ENCODE peak calls at places on chromosomes 12 and 14, in four cellular contexts. X, D, G and Z are unnamed samples.

GRCh38 chr12:100868487-100868886 is 73.9 kb downstream of the ANO4 start:
- DNase-seq in D (no peak), G (no peak), X (no peak), Z (no peak)

GRCh38 chr12:3869860-3870259 is 3.3 kb downstream of the PARP11 start:
- DNase-seq in G (no peak), X (no peak), D (no peak), Z (no peak)

GRCh38 chr12:110281549-110282342 is 699 bp downstream of the ATP2A2 start:
- DNase-seq in G (no peak), D (peak; percentile 75), X (no peak), Z (peak; percentile 35)

GRCh38 chr12:88448337-88448944 is 131.8 kb downstream of the KITLG start:
- DNase-seq in G (no peak), X (no peak), D (no peak), Z (no peak)

GRCh38 chr12:54987611-54988231 is 3.2 kb upstream of the TESPA1 start:
- DNase-seq in G (no peak), X (no peak), D (peak; percentile 61), Z (no peak)

GRCh38 chr14:90107789-90108188 is 46.0 kb downstream of the KCNK13 start:
- DNase-seq in X (no peak), G (no peak), D (no peak), Z (no peak)

GRCh38 chr12:65922077-65922476 is 97.8 kb downstream of the HMGA2 start:
- DNase-seq in G (no peak), X (no peak), D (no peak), Z (no peak)

GRCh38 chr12:124401563-124402180 is 106.8 kb downstream of the RFLNA start:
- DNase-seq in G (no peak), D (no peak), X (no peak), Z (no peak)

GRCh38 chr12:68264864-68265256 is 11.5 kb upstream of the IL22 start:
- DNase-seq in G (no peak), D (no peak), X (no peak), Z (no peak)

GRCh38 chr12:57864811-57865751 is 18.6 kb upstream of the CTDSP2 start:
- DNase-seq in G (no peak), D (peak; percentile 80), X (no peak), Z (peak; percentile 74)

GRCh38 chr14:55026793-55027560 is at the start of the genes SOCS4 and WDHD1:
- DNase-seq in G (peak; percentile 89), X (peak; percentile 82), D (peak; percentile 92), Z (peak; percentile 94)

GRCh38 chr14:103928011-103928890 is at the start of gene TDRD9:
- DNase-seq in X (no peak), G (no peak), D (no peak), Z (no peak)

GRCh38 chr12:113805201-113805600 is 160.9 kb downstream of the RBM19 start:
- DNase-seq in D (no peak), G (no peak), X (no peak), Z (no peak)

GRCh38 chr14:102835959-102836358 is 58.7 kb downstream of the TRAF3 start:
- DNase-seq in D (no peak), G (no peak), X (no peak), Z (no peak)

GRCh38 chr12:49296034-49296835 is 1.3 kb downstream of the PRPH start:
- DNase-seq in D (peak; percentile 87), X (no peak), G (peak; percentile 27), Z (peak; percentile 84)

GRCh38 chr12:58588771-58589170 is 331.5 kb downstream of the LRIG3 start:
- DNase-seq in D (no peak), G (no peak), X (no peak), Z (no peak)

GRCh38 chr12:111699-112591 is 45.4 kb downstream of the IQSEC3 start:
- DNase-seq in D (peak; percentile 38), G (no peak), X (peak; percentile 7), Z (no peak)

GRCh38 chr14:74572829-74573360 is 39.1 kb downstream of the LTBP2 start:
- DNase-seq in X (no peak), D (no peak), G (no peak), Z (no peak)

GRCh38 chr12:98403385-98403784 is 112.0 kb upstream of the TMPO start:
- DNase-seq in D (no peak), G (no peak), X (no peak), Z (no peak)

GRCh38 chr14:89378119-89378518 is 38.9 kb downstream of the FOXN3 start:
- DNase-seq in X (no peak), D (no peak), G (no peak), Z (no peak)

GRCh38 chr12:96487214-96487613 is 2.2 kb upstream of the CFAP54 start:
- DNase-seq in G (no peak), D (no peak), X (no peak), Z (no peak)

GRCh38 chr12:109092484-109093021 is 719 bp downstream of the ALKBH2 start:
- DNase-seq in G (no peak), X (no peak), D (no peak), Z (no peak)

GRCh38 chr14:99511421-99512109 is 30.4 kb downstream of the CCNK start:
- DNase-seq in X (no peak), G (no peak), D (no peak), Z (no peak)

GRCh38 chr12:110863161-110863560 is 16.4 kb downstream of the CCDC63 start:
- DNase-seq in G (no peak), D (no peak), X (no peak), Z (no peak)

GRCh38 chr14:73188501-73188903 is 48.8 kb upstream of the PAPLN start:
- DNase-seq in G (no peak), D (no peak), X (no peak), Z (no peak)

GRCh38 chr14:57209561-57209960 is 59.1 kb downstream of the EXOC5 start:
- DNase-seq in D (no peak), X (no peak), G (no peak), Z (no peak)

GRCh38 chr14:34334329-34334728 is 127.7 kb downstream of the SPTSSA start:
- DNase-seq in D (no peak), X (no peak), G (no peak), Z (no peak)

GRCh38 chr12:46221255-46222128 is 47.4 kb downstream of the SLC38A1 start:
- DNase-seq in X (no peak), G (no peak), D (peak; percentile 9), Z (no peak)

GRCh38 chr12:98002887-98003493 is 512.4 kb upstream of the TMPO start:
- DNase-seq in D (peak; percentile 7), X (no peak), G (peak; percentile 36), Z (peak; percentile 69)

GRCh38 chr14:50943943-50944646 is at the start of gene PYGL:
- DNase-seq in D (peak; percentile 72), G (peak; percentile 55), X (no peak), Z (peak; percentile 78)
- TF ChIP-seq TCF7 in D (no peak), G (no peak), X (no peak), Z (peak; percentile 72)

GRCh38 chr12:95241761-95242506 is 24.3 kb downstream of the VEZT start:
- DNase-seq in D (no peak), X (no peak), G (no peak), Z (no peak)

GRCh38 chr12:95238150-95238549 is 20.5 kb downstream of the VEZT start:
- DNase-seq in X (no peak), G (no peak), D (no peak), Z (no peak)

GRCh38 chr12:95237315-95237714 is 19.7 kb downstream of the VEZT start:
- DNase-seq in D (no peak), X (no peak), G (no peak), Z (no peak)

GRCh38 chr12:95240556-95240955 is 22.9 kb downstream of the VEZT start:
- DNase-seq in D (no peak), G (no peak), X (no peak), Z (no peak)

GRCh38 chr12:95239216-95239615 is 21.6 kb downstream of the VEZT start:
- DNase-seq in D (no peak), X (no peak), G (peak; percentile 37), Z (no peak)
- TF ChIP-seq TCF7 in D (no peak), X (no peak), G (no peak), Z (no peak)

GRCh38 chr14:68977137-68977740 is 1.9 kb downstream of the ACTN1 start:
- DNase-seq in X (no peak), G (peak; percentile 84), D (no peak), Z (no peak)

GRCh38 chr14:68977741-68978549 is 1.2 kb downstream of the ACTN1 start:
- DNase-seq in D (peak; percentile 43), X (no peak), G (no peak), Z (peak; percentile 64)

GRCh38 chr14:68975667-68976066 is 3.4 kb downstream of the ACTN1 start:
- DNase-seq in X (no peak), D (no peak), G (no peak), Z (no peak)

GRCh38 chr14:68974759-68975347 is 4.2 kb downstream of the ACTN1 start:
- DNase-seq in X (no peak), D (no peak), G (no peak), Z (no peak)

DNA sequence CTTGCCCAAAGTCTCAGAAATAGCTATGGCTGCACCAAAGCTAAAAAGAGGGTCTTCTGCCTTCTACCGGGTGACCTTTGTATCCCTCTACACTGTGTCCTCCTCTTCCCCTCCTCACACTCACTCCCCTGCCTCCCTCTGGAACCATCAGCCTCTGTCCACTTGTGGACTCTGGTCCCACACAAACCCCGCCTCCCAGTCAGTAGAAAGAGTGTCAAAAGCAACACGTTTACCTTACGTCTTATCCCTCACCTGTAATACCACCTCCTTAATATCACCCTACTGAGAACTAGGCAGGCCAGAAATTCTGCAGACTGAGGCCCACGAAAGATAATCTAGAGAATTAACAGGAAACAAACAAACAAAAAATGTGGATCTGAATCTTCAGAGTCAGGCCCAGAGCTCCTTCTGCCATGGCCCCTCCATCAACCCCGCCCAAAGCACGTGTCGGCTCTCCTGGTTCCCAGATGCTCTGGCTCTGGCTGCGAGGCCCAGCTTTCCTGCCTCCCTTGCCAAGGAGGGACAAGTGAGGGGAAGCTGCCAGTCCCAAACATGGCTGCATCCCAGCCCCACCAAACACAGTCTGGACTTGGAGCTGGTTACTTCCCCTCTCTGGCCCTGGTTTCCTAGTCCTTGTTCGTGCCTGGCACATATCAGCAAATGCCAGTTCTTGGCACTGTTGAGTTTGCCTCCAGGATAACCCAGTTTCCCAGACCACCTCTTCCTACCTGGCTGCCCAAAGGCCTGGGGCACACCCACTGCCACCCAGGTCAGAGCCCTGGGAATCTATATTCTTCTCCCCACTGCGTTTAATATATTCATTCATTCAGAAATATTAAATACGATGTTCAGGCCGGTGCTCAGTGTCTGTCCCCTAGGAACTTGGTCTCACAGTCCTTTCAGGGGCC is 2.7 kb downstream of the ACTN1 start:
- DNase-seq in X (no peak), G (peak; percentile 77), D (no peak), Z (no peak)
- TF ChIP-seq TCF7 in X (no peak), G (no peak), D (no peak), Z (no peak)

GRCh38 chr14:69938751-69939150 is 59.5 kb downstream of the SMOC1 start:
- DNase-seq in D (no peak), G (no peak), X (no peak), Z (no peak)

GRCh38 chr14:69945347-69945746 is 66.1 kb downstream of the SMOC1 start:
- DNase-seq in G (no peak), D (no peak), X (no peak), Z (no peak)

GRCh38 chr14:69945905-69946304 is 66.7 kb downstream of the SMOC1 start:
- DNase-seq in X (no peak), D (no peak), G (no peak), Z (no peak)

GRCh38 chr14:69941768-69942742 is 62.8 kb downstream of the SMOC1 start:
- DNase-seq in D (no peak), X (no peak), G (peak; percentile 73), Z (no peak)

GRCh38 chr14:69943084-69943797 is 64.0 kb downstream of the SMOC1 start:
- DNase-seq in X (no peak), G (peak; percentile 9), D (no peak), Z (no peak)
- TF ChIP-seq TCF7 in X (no peak), G (no peak), D (no peak), Z (no peak)